ENCODE peak calls at places on chromosomes 11 and 22, in seven cellular contexts. S, L, V, B, Z, P and N are unnamed samples.
A peak's percentile ranks its signal among the peaks of the same experiment; 100 is the strongest.

GRCh38 chr11:73201249-73201648 is 16.8 kb upstream of the P2RY2 start:
- DNase-seq in S (peak; percentile 61), L (no peak), V (no peak), B (peak; percentile 44), Z (peak; percentile 51), P (no peak), N (peak; percentile 87)

GRCh38 chr11:11657101-11657935 is 35.5 kb upstream of the GALNT18 start:
- DNase-seq in S (no peak), L (no peak), V (no peak), B (no peak), Z (no peak), P (no peak), N (no peak)

GRCh38 chr11:90113541-90113940 is 20.9 kb upstream of the NAALAD2 start:
- DNase-seq in S (no peak), L (no peak), V (no peak), B (no peak), Z (no peak), P (no peak), N (no peak)

GRCh38 chr11:134252539-134253188 is 488 bp downstream of the THYN1 start:
- DNase-seq in S (no peak), L (no peak), V (peak; percentile 18), B (no peak), Z (no peak), P (peak; percentile 23), N (peak; percentile 26)

GRCh38 chr22:47060718-47061117 is 298.3 kb downstream of the TBC1D22A start:
- DNase-seq in S (no peak), L (no peak), V (no peak), B (peak; percentile 12), Z (peak; percentile 10), P (no peak), N (no peak)

GRCh38 chr22:50281957-50282356 is 11.8 kb upstream of the MAPK11 start:
- DNase-seq in S (no peak), L (no peak), V (no peak), B (no peak), Z (no peak), P (peak; percentile 61), N (no peak)

GRCh38 chr11:1460994-1461805 is 25.4 kb downstream of the MOB2 start:
- DNase-seq in S (no peak), L (no peak), V (no peak), B (no peak), Z (no peak), P (no peak), N (peak; percentile 85)

GRCh38 chr11:2096919-2097301 is 42.3 kb downstream of the IGF2 start:
- DNase-seq in S (peak; percentile 72), L (no peak), V (no peak), B (no peak), Z (no peak), P (no peak), N (no peak)

GRCh38 chr11:12289667-12290476 is 87.5 kb upstream of the PARVA start:
- DNase-seq in S (no peak), L (no peak), V (no peak), B (peak; percentile 23), Z (no peak), P (no peak), N (no peak)

GRCh38 chr11:96567193-96567592 is 177.4 kb downstream of the JRKL start:
- DNase-seq in S (no peak), L (no peak), V (no peak), B (no peak), Z (no peak), P (no peak), N (no peak)

GRCh38 chr11:132586801-132587200 is 945.5 kb downstream of the OPCML start:
- DNase-seq in S (no peak), L (no peak), V (no peak), B (no peak), Z (no peak), P (no peak), N (no peak)

GRCh38 chr11:131785801-131786200 is 415.4 kb downstream of the NTM start:
- DNase-seq in S (no peak), L (no peak), V (no peak), B (no peak), Z (no peak), P (no peak), N (no peak)

GRCh38 chr11:28123151-28123571 is 15.0 kb downstream of the METTL15 start:
- DNase-seq in S (no peak), L (no peak), V (no peak), B (no peak), Z (no peak), P (no peak), N (no peak)

GRCh38 chr11:134046681-134047449 is 22.0 kb upstream of the JAM3 start:
- DNase-seq in S (no peak), L (no peak), V (no peak), B (no peak), Z (no peak), P (no peak), N (no peak)

GRCh38 chr11:106156290-106156937 is 79.0 kb downstream of the AASDHPPT start:
- DNase-seq in S (no peak), L (no peak), V (no peak), B (no peak), Z (no peak), P (peak; percentile 49), N (no peak)

GRCh38 chr22:24406322-24407277 is 20.8 kb upstream of the ADORA2A start:
- DNase-seq in S (peak; percentile 35), L (no peak), V (no peak), B (no peak), Z (no peak), P (no peak), N (no peak)

GRCh38 chr11:9479899-9480298 is 19.1 kb downstream of the ZNF143 start:
- DNase-seq in S (no peak), L (no peak), V (no peak), B (no peak), Z (no peak), P (no peak), N (no peak)

GRCh38 chr22:21685164-21685513 is 19.3 kb downstream of the PPIL2 start:
- DNase-seq in S (no peak), L (no peak), V (no peak), B (no peak), Z (no peak), P (no peak), N (no peak)

GRCh38 chr11:67640021-67640757 is 626 bp upstream of the TBX10 start:
- DNase-seq in S (peak; percentile 81), L (peak; percentile 52), V (peak; percentile 48), B (peak; percentile 90), Z (peak; percentile 79), P (peak; percentile 78), N (peak; percentile 68)

GRCh38 chr22:17847360-17848078 is 73.2 kb upstream of the BID start:
- DNase-seq in S (no peak), L (no peak), V (no peak), B (no peak), Z (no peak), P (no peak), N (no peak)

GRCh38 chr11:114307524-114308203 is 11.5 kb downstream of the NNMT start:
- DNase-seq in S (peak; percentile 79), L (peak; percentile 34), V (peak; percentile 71), B (peak; percentile 91), Z (peak; percentile 57), P (peak; percentile 20), N (no peak)

GRCh38 chr11:17560281-17561110 is 13.4 kb downstream of the OTOG start:
- DNase-seq in S (no peak), L (peak; percentile 1), V (no peak), B (peak; percentile 16), Z (peak; percentile 22), P (no peak), N (peak; percentile 4)

GRCh38 chr11:47177846-47178245 is 1.2 kb upstream of the ARFGAP2 start:
- DNase-seq in S (peak; percentile 88), L (no peak), V (peak; percentile 52), B (peak; percentile 89), Z (no peak), P (no peak), N (no peak)
- H3K27ac ChIP-seq in S (peak overlapping the region; percentile 95), L (peak overlapping the region; percentile 99), V (peak overlapping the region; percentile 97), B (peak overlapping the region; percentile 96), Z (peak overlapping the region; percentile 99), P (peak overlapping the region; percentile 98), N (peak overlapping the region; percentile 97)

GRCh38 chr11:33877029-33877428 is 14.8 kb downstream of the LMO2 start:
- DNase-seq in S (no peak), L (no peak), V (no peak), B (no peak), Z (no peak), P (no peak), N (no peak)

GRCh38 chr11:33869511-33870422 is 22.1 kb downstream of the LMO2 start:
- DNase-seq in S (peak; percentile 81), L (peak; percentile 51), V (peak; percentile 62), B (no peak), Z (no peak), P (peak; percentile 22), N (peak; percentile 53)

GRCh38 chr11:33875621-33876294 is 16.1 kb downstream of the LMO2 start:
- DNase-seq in S (no peak), L (no peak), V (no peak), B (no peak), Z (no peak), P (no peak), N (no peak)

GRCh38 chr11:33874910-33875490 is 16.9 kb downstream of the LMO2 start:
- DNase-seq in S (no peak), L (no peak), V (no peak), B (no peak), Z (no peak), P (no peak), N (no peak)
- H3K4me1 ChIP-seq in S (peaks cover 7% of the 10 kb centered on the region), L (no peaks in the 10 kb centered on the region), V (peaks cover 32% of the 10 kb centered on the region), B (peaks cover 6% of the 10 kb centered on the region), Z (no peaks in the 10 kb centered on the region), P (peaks cover 7% of the 10 kb centered on the region), N (peaks cover 21% of the 10 kb centered on the region)

GRCh38 chr22:30317778-30318177 is 9.0 kb downstream of the TBC1D10A start:
- DNase-seq in S (no peak), L (no peak), V (no peak), B (peak; percentile 79), Z (no peak), P (no peak), N (no peak)

GRCh38 chr22:30315962-30316576 is 10.7 kb downstream of the TBC1D10A start:
- DNase-seq in S (no peak), L (no peak), V (no peak), B (no peak), Z (no peak), P (no peak), N (no peak)

GRCh38 chr22:30313527-30314385 is 13.0 kb downstream of the TBC1D10A start:
- DNase-seq in S (no peak), L (no peak), V (no peak), B (no peak), Z (no peak), P (no peak), N (no peak)

GRCh38 chr22:30312053-30312452 is 14.7 kb downstream of the TBC1D10A start:
- DNase-seq in S (no peak), L (no peak), V (no peak), B (no peak), Z (no peak), P (no peak), N (no peak)

GRCh38 chr22:30314918-30315317 is 11.8 kb downstream of the TBC1D10A start:
- DNase-seq in S (no peak), L (no peak), V (no peak), B (no peak), Z (no peak), P (no peak), N (no peak)
- H3K27ac ChIP-seq in S (no peak overlapping the region), L (peak overlapping the region; percentile 6), V (no peak overlapping the region), B (no peak overlapping the region), Z (peak overlapping the region; percentile 59), P (no peak overlapping the region), N (no peak overlapping the region)

DNA sequence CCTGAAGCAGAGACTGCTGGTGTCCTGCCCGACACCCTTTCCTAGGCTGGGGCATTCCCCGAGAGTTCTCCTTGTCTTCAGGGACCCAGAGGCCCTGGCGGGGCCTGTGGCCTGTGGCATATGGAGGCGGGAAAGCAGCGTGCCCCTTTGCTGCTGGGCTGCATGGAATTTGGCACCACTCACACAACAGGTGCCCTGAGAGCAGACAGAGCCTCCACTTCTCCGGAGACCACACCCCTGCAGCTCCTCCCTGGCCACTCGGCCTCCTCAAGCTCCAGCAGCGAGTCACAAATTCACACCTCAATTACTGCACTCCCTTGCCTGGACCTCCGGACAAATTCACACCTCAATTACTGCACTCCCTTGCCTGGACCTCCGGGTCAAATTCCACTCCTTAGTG is 1375.2 kb downstream of the TBC1D22A start:
- DNase-seq in S (no peak), L (no peak), V (no peak), B (no peak), Z (no peak), P (no peak), N (peak; percentile 38)
- H3K4me1 ChIP-seq in S (no peaks in the 10 kb centered on the region), L (no peaks in the 10 kb centered on the region), V (no peaks in the 10 kb centered on the region), B (no peaks in the 10 kb centered on the region), Z (no peaks in the 10 kb centered on the region), P (no peaks in the 10 kb centered on the region), N (no peaks in the 10 kb centered on the region)